ENCODE peak calls at places on chromosomes 16 and 17, in five cellular contexts. E is neural crest cell; R is T-helper 1 cell; V is effector memory CD4-positive, alpha-beta T cell; U is naive thymus-derived CD8-positive, alpha-beta T cell. A is an unnamed sample.

GRCh38 chr17:38357488-38358123 is 6.0 kb downstream of the SOCS7 start:
- DNase-seq in E (no peak), R (no peak), V (no peak), U (no peak), A (no peak)

GRCh38 chr17:27236710-27237315 is 57.1 kb upstream of the WSB1 start:
- DNase-seq in E (peak), R (peak), V (peak), U (peak), A (peak)

GRCh38 chr17:37124825-37125181 is 176.0 kb downstream of the AATF start:
- DNase-seq in E (no peak), R (no peak), V (no peak), U (no peak), A (no peak)

GRCh38 chr17:6352016-6352415 is 82.9 kb downstream of the AIPL1 start:
- DNase-seq in E (no peak), R (no peak), V (no peak), U (no peak), A (no peak)

GRCh38 chr16:585351-585750 is 4.5 kb upstream of the RAB40C start:
- DNase-seq in E (no peak), R (no peak), V (no peak), U (no peak), A (no peak)

GRCh38 chr16:86534779-86535605 is 20.0 kb downstream of the MTHFSD start:
- DNase-seq in E (no peak), R (no peak), V (no peak), U (no peak), A (no peak)

GRCh38 chr17:69928586-69928985 is 146.4 kb upstream of the KCNJ16 start:
- DNase-seq in E (no peak), R (no peak), V (no peak), U (no peak), A (no peak)

GRCh38 chr16:50516401-50516800 is 31.8 kb upstream of the NKD1 start:
- DNase-seq in E (no peak), R (no peak), V (no peak), U (no peak), A (no peak)

GRCh38 chr17:35082073-35082657 is 18.7 kb upstream of the RFFL start:
- DNase-seq in E (no peak), R (no peak), V (no peak), U (no peak), A (no peak)

GRCh38 chr16:30918614-30919013 is 4.8 kb upstream of the FBXL19 start:
- DNase-seq in E (no peak), R (no peak), V (no peak), U (no peak), A (no peak)

GRCh38 chr16:4795181-4795827 is at the start of gene SMIM22:
- DNase-seq in E (no peak), R (no peak), V (no peak), U (no peak), A (no peak)

GRCh38 chr17:73369126-73369525 is 57.3 kb upstream of the CDC42EP4 start:
- DNase-seq in E (no peak), R (no peak), V (no peak), U (no peak), A (no peak)

GRCh38 chr17:50151937-50152547 is 1.6 kb upstream of the PPP1R9B start:
- DNase-seq in E (peak), R (no peak), V (no peak), U (no peak), A (peak)

GRCh38 chr17:17824780-17825614 is 11.8 kb downstream of the SREBF1 start:
- DNase-seq in E (no peak), R (no peak), V (no peak), U (no peak), A (no peak)

GRCh38 chr17:77847211-77848085 is 111.1 kb upstream of the TNRC6C start:
- DNase-seq in E (no peak), R (no peak), V (no peak), U (no peak), A (no peak)

GRCh38 chr17:63926164-63926563 is 6.0 kb downstream of the CD79B start:
- DNase-seq in E (no peak), R (no peak), V (no peak), U (no peak), A (no peak)

A was measured in hepatocyte.